ENCODE peak calls at places on chromosomes 6 and 20, in seven cellular contexts. B is D341Med; R is activated CD8-positive, alpha-beta memory T cell treated with anti-CD3 and anti-CD28 coated beads, Interleukin-2, amount 10 ng/mL, durations not matched to agents 7 days and 5 days; E is heart left ventricle; T is globus pallidus; Y is GM23248; V is progenitor cell of endocrine pancreas. P is an unnamed sample.

GRCh38 chr20:47222728-47223127 is 133.8 kb downstream of the ZMYND8 start:
- DNase-seq in E (no peak), B (no peak), R (no peak), Y (no peak), T (no peak), V (no peak), P (no peak)

GRCh38 chr6:101351173-101351572 is 42.3 kb upstream of the GRIK2 start:
- DNase-seq in Y (no peak), R (no peak), B (no peak), E (no peak), T (no peak), V (no peak), P (no peak)

GRCh38 chr6:143166247-143166695 is 105.6 kb downstream of the AIG1 start:
- DNase-seq in B (no peak), T (no peak), Y (no peak), E (no peak), V (no peak), R (no peak), P (no peak)

GRCh38 chr6:115740907-115741306 is 319.8 kb downstream of the FRK start:
- DNase-seq in E (no peak), V (no peak), Y (no peak), R (no peak), T (no peak), B (no peak), P (no peak)

GRCh38 chr20:49591217-49591865 is 23.4 kb upstream of the PTGIS start:
- DNase-seq in V (no peak), R (no peak), T (no peak), B (no peak), E (peak), Y (peak), P (no peak)

GRCh38 chr6:153045271-153045670 is 42.8 kb upstream of the MTRF1L start:
- DNase-seq in R (no peak), Y (no peak), E (no peak), V (no peak), T (no peak), B (peak), P (no peak)

GRCh38 chr20:44856847-44857448 is 28.6 kb upstream of the YWHAB start:
- DNase-seq in T (no peak), Y (no peak), R (no peak), B (no peak), E (no peak), V (no peak), P (no peak)

GRCh38 chr6:41023114-41023513 is 15.9 kb downstream of the UNC5CL start:
- DNase-seq in V (no peak), T (no peak), Y (no peak), E (no peak), B (no peak), R (no peak), P (no peak)

GRCh38 chr20:45894797-45895196 is 3.7 kb downstream of the CTSA start:
- DNase-seq in E (no peak), B (no peak), V (no peak), R (no peak), T (no peak), Y (no peak), P (no peak)

GRCh38 chr20:61940491-61940890 is 125.2 kb downstream of the TAF4 start:
- DNase-seq in V (no peak), Y (no peak), E (peak), B (no peak), R (no peak), T (no peak), P (no peak)

P was measured in HAP-1.